ENCODE peak calls at places on chromosomes 3 and 15, in ten cellular contexts. W, B, G, D, O, S, A, Z, T and F are unnamed samples.

GRCh38 chr3:65575376-65575840 is 463.3 kb downstream of the MAGI1 start:
- DNase-seq in W (peak), B (peak), G (no peak), D (no peak), O (no peak), S (no peak), A (no peak), Z (no peak), T (peak), F (no peak)

GRCh38 chr3:123086110-123086642 is 19.4 kb downstream of the PDIA5 start:
- DNase-seq in W (no peak), B (no peak), G (no peak), D (no peak), O (no peak), S (no peak), A (no peak), Z (no peak), T (peak), F (no peak)

GRCh38 chr3:155944081-155944480 is 73.6 kb downstream of the GMPS start:
- DNase-seq in W (no peak), B (peak), G (no peak), D (no peak), O (no peak), S (no peak), A (no peak), Z (no peak), T (peak), F (no peak)

GRCh38 chr3:154170300-154170699 is 49.1 kb downstream of the ARHGEF26 start:
- DNase-seq in W (no peak), B (no peak), G (no peak), D (no peak), O (no peak), S (no peak), A (no peak), Z (no peak), T (no peak), F (no peak)

GRCh38 chr3:38634133-38634532 is 15.4 kb downstream of the SCN5A start:
- DNase-seq in W (no peak), B (peak), G (no peak), D (no peak), O (no peak), S (no peak), A (no peak), Z (no peak), T (peak), F (no peak)

GRCh38 chr3:123586966-123587365 is 2.1 kb upstream of the HACD2 start:
- DNase-seq in W (peak), B (peak), G (no peak), D (no peak), O (no peak), S (no peak), A (no peak), Z (no peak), T (peak), F (no peak)

GRCh38 chr3:45110185-45110833 is 35.9 kb downstream of the CDCP1 start:
- DNase-seq in W (no peak), B (no peak), G (no peak), D (no peak), O (no peak), S (no peak), A (no peak), Z (no peak), T (no peak), F (no peak)

GRCh38 chr15:26179906-26180305 is 316.8 kb upstream of the ATP10A start:
- DNase-seq in W (no peak), B (no peak), G (no peak), D (no peak), O (no peak), S (no peak), A (no peak), Z (no peak), T (no peak), F (no peak)

GRCh38 chr15:88419830-88420229 is 47.4 kb downstream of the MRPL46 start:
- DNase-seq in W (peak), B (peak), G (no peak), D (no peak), O (no peak), S (no peak), A (no peak), Z (no peak), T (peak), F (no peak)

GRCh38 chr15:38768970-38769369 is 204.4 kb upstream of the RASGRP1 start:
- DNase-seq in W (no peak), B (peak), G (peak), D (no peak), O (no peak), S (no peak), A (no peak), Z (peak), T (peak), F (no peak)
- TF ChIP-seq CTCF in W (no peak), B (peak), G (peak), D (no peak), O (no peak), S (no peak), A (no peak), Z (peak), T (peak), F (no peak)

GRCh38 chr3:46935989-46936620 is 40.4 kb downstream of the CCDC12 start:
- DNase-seq in W (no peak), B (no peak), G (no peak), D (no peak), O (no peak), S (no peak), A (no peak), Z (peak), T (no peak), F (no peak)

GRCh38 chr3:46934067-46934466 is 42.5 kb downstream of the CCDC12 start:
- DNase-seq in W (no peak), B (no peak), G (no peak), D (no peak), O (no peak), S (no peak), A (no peak), Z (no peak), T (no peak), F (no peak)

GRCh38 chr3:46934508-46935167 is 41.9 kb downstream of the CCDC12 start:
- DNase-seq in W (peak), B (peak), G (peak), D (no peak), O (no peak), S (peak), A (no peak), Z (no peak), T (no peak), F (peak)

GRCh38 chr3:46936733-46937250 is 39.8 kb downstream of the CCDC12 start:
- DNase-seq in W (no peak), B (peak), G (no peak), D (no peak), O (no peak), S (no peak), A (no peak), Z (peak), T (peak), F (no peak)

GRCh38 chr3:46935168-46935858 is 41.2 kb downstream of the CCDC12 start:
- DNase-seq in W (peak), B (peak), G (peak), D (peak), O (peak), S (peak), A (no peak), Z (peak), T (peak), F (no peak)
- TF ChIP-seq CTCF in W (peak), B (peak), G (peak), D (peak), O (no peak), S (peak), A (peak), Z (peak), T (peak), F (no peak)

DNA sequence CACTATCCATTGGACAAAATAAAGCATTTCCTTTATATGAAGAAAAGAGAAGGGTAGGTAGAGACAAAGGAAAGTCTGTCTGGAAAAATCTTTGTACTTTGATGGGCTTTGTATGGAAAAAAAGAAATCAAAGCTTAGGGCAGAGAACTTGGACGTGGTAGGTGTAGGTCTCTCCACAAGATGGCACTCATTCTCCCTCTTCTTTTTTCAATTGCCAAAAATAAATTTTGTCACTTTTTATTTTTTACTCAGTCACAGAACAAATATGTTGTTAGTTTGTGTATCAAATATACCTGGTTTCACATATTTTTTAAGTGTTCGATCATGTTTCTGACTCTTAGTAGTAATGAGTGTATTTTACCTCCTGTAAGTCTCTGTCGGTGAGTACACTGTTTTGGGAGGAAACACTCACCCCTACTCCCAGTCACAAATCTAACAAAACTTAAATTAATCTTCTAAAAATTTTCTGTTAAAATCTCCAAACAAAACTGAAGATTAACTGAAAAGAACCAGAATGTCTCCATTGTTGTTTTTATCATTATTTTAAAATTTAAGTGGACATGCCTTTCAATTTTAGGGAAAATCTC is 415.8 kb upstream of the GOLIM4 start:
- DNase-seq in W (no peak), B (peak), G (no peak), D (no peak), O (no peak), S (no peak), A (no peak), Z (no peak), T (peak), F (no peak)
- TF ChIP-seq CTCF in W (peak), B (peak), G (no peak), D (no peak), O (no peak), S (peak), A (no peak), Z (no peak), T (peak), F (peak)

GRCh38 chr3:172984938-172985337 is 156.1 kb downstream of the SPATA16 start:
- DNase-seq in W (no peak), B (no peak), G (no peak), D (no peak), O (no peak), S (no peak), A (no peak), Z (no peak), T (no peak), F (no peak)

GRCh38 chr3:172980849-172981248 is 160.2 kb downstream of the SPATA16 start:
- DNase-seq in W (no peak), B (no peak), G (no peak), D (no peak), O (no peak), S (no peak), A (no peak), Z (no peak), T (no peak), F (no peak)

GRCh38 chr3:172987268-172987667 is 153.8 kb downstream of the SPATA16 start:
- DNase-seq in W (no peak), B (no peak), G (no peak), D (no peak), O (no peak), S (no peak), A (no peak), Z (no peak), T (no peak), F (no peak)

GRCh38 chr3:172982731-172983364 is 158.2 kb downstream of the SPATA16 start:
- DNase-seq in W (no peak), B (no peak), G (no peak), D (no peak), O (no peak), S (no peak), A (no peak), Z (no peak), T (no peak), F (no peak)

GRCh38 chr3:172981407-172981983 is 159.5 kb downstream of the SPATA16 start:
- DNase-seq in W (no peak), B (no peak), G (no peak), D (no peak), O (no peak), S (no peak), A (no peak), Z (no peak), T (no peak), F (no peak)
- TF ChIP-seq CTCF in W (no peak), B (no peak), G (no peak), D (no peak), O (no peak), S (no peak), A (no peak), Z (no peak), T (no peak), F (no peak)

GRCh38 chr3:79406175-79406574 is 361.6 kb downstream of the ROBO1 start:
- DNase-seq in W (no peak), B (no peak), G (no peak), D (no peak), O (no peak), S (no peak), A (no peak), Z (no peak), T (no peak), F (no peak)
- TF ChIP-seq CTCF in W (peak), B (no peak), G (no peak), D (no peak), O (no peak), S (no peak), A (no peak), Z (no peak), T (no peak), F (no peak)

GRCh38 chr15:70197945-70198361 is 100.2 kb upstream of the TLE3 start:
- DNase-seq in W (no peak), B (no peak), G (no peak), D (no peak), O (no peak), S (no peak), A (no peak), Z (no peak), T (no peak), F (no peak)
- TF ChIP-seq CTCF in W (no peak), B (no peak), G (no peak), D (no peak), O (no peak), S (no peak), A (no peak), Z (no peak), T (no peak), F (no peak)

GRCh38 chr15:99993262-99993661 is 260.0 kb upstream of the LYSMD4 start:
- DNase-seq in W (no peak), B (no peak), G (peak), D (no peak), O (no peak), S (no peak), A (no peak), Z (no peak), T (no peak), F (no peak)
- TF ChIP-seq CTCF in W (no peak), B (no peak), G (no peak), D (no peak), O (no peak), S (no peak), A (no peak), Z (no peak), T (no peak), F (no peak)

GRCh38 chr15:81466741-81467140 is 92.7 kb upstream of the TMC3 start:
- DNase-seq in W (no peak), B (no peak), G (no peak), D (no peak), O (no peak), S (no peak), A (no peak), Z (no peak), T (no peak), F (no peak)
- TF ChIP-seq CTCF in W (no peak), B (no peak), G (no peak), D (no peak), O (no peak), S (no peak), A (no peak), Z (no peak), T (no peak), F (no peak)